ENCODE peak calls at places on chromosomes 11 and 22, in nine cellular contexts. J is nucleus accumbens; E is GM04503; B is NCI-H774; G is left ventricle myocardium superior; L is T-helper 1 cell; F is activated naive CD4-positive, alpha-beta T cell treated with anti-CD3 and anti-CD28 coated beads, Interleukin-2, amount 10 ng/mL, durations not matched to agents 7 days and 5 days; Z is NCI-H524; O is uterus. P is an unnamed sample.

GRCh38 chr22:27391092-27391770 is 410.3 kb downstream of the MN1 start:
- DNase-seq in J (no peak), E (no peak), B (no peak), G (peak), L (no peak), F (no peak), Z (no peak), O (peak), P (peak)

GRCh38 chr11:20134991-20135736 is 25.1 kb downstream of the DBX1 start:
- DNase-seq in J (no peak), E (no peak), B (no peak), G (no peak), L (no peak), F (no peak), Z (no peak), O (no peak), P (no peak)

GRCh38 chr11:14645985-14646900 is 2.6 kb downstream of the PDE3B start:
- DNase-seq in J (no peak), E (no peak), B (no peak), G (no peak), L (no peak), F (peak), Z (peak), O (no peak), P (no peak)

GRCh38 chr22:22871536-22872278 is 15.9 kb upstream of the IGLL5 start:
- DNase-seq in J (no peak), E (no peak), B (no peak), G (no peak), L (no peak), F (no peak), Z (no peak), O (no peak), P (no peak)

GRCh38 chr11:65651589-65652510 is 10.9 kb downstream of the RELA start:
- DNase-seq in J (no peak), E (no peak), B (no peak), G (no peak), L (no peak), F (no peak), Z (no peak), O (peak), P (peak)

GRCh38 chr11:14522245-14522644 is 2.1 kb upstream of the PSMA1 start:
- DNase-seq in J (no peak), E (no peak), B (no peak), G (no peak), L (no peak), F (no peak), Z (no peak), O (no peak), P (no peak)

GRCh38 chr11:74678591-74679512 is 52.4 kb downstream of the CHRDL2 start:
- DNase-seq in J (no peak), E (no peak), B (no peak), G (no peak), L (no peak), F (no peak), Z (no peak), O (peak), P (peak)

GRCh38 chr22:20130739-20131592 is 638 bp upstream of the ZDHHC8 start:
- DNase-seq in J (peak), E (no peak), B (no peak), G (peak), L (peak), F (peak), Z (peak), O (peak), P (peak)

GRCh38 chr11:128599729-128600128 is 12.4 kb upstream of the ETS1 start:
- DNase-seq in J (no peak), E (no peak), B (no peak), G (no peak), L (no peak), F (no peak), Z (no peak), O (no peak), P (no peak)

GRCh38 chr11:19698493-19699292 is 13.9 kb upstream of the NAV2 start:
- DNase-seq in J (no peak), E (peak), B (no peak), G (peak), L (no peak), F (no peak), Z (no peak), O (no peak), P (no peak)

GRCh38 chr11:45229401-45229800 is 56.7 kb downstream of the SYT13 start:
- DNase-seq in J (no peak), E (no peak), B (no peak), G (no peak), L (no peak), F (no peak), Z (no peak), O (no peak), P (no peak)

GRCh38 chr11:70415176-70415575 is 16.8 kb downstream of the CTTN start:
- DNase-seq in J (no peak), E (peak), B (no peak), G (no peak), L (no peak), F (no peak), Z (no peak), O (no peak), P (no peak)

GRCh38 chr11:118374729-118375128 is 15.3 kb downstream of the UBE4A start:
- DNase-seq in J (no peak), E (peak), B (no peak), G (no peak), L (no peak), F (no peak), Z (no peak), O (no peak), P (no peak)

GRCh38 chr11:120626791-120627190 is 115.2 kb downstream of the GRIK4 start:
- DNase-seq in J (no peak), E (no peak), B (no peak), G (no peak), L (no peak), F (no peak), Z (no peak), O (no peak), P (no peak)

GRCh38 chr22:20647586-20648305 is 126.2 kb upstream of the SERPIND1 start:
- DNase-seq in J (no peak), E (no peak), B (no peak), G (no peak), L (no peak), F (no peak), Z (no peak), O (no peak), P (no peak)

GRCh38 chr11:93648168-93648567 is 13.3 kb upstream of the CEP295 start:
- DNase-seq in J (no peak), E (no peak), B (peak), G (no peak), L (no peak), F (no peak), Z (no peak), O (no peak), P (no peak)

GRCh38 chr22:43342347-43343261 is 568 bp downstream of the SCUBE1 start:
- DNase-seq in J (no peak), E (no peak), B (no peak), G (no peak), L (no peak), F (no peak), Z (no peak), O (no peak), P (no peak)

GRCh38 chr22:19524170-19525115 is at the start of gene CLDN5:
- DNase-seq in J (no peak), E (no peak), B (no peak), G (peak), L (no peak), F (peak), Z (peak), O (peak), P (no peak)

GRCh38 chr11:110022548-110022947 is 70.6 kb upstream of the ZC3H12C start:
- DNase-seq in J (no peak), E (no peak), B (no peak), G (no peak), L (no peak), F (no peak), Z (no peak), O (no peak), P (no peak)

GRCh38 chr11:86176165-86176884 is 68.2 kb upstream of the EED start:
- DNase-seq in J (no peak), E (no peak), B (no peak), G (no peak), L (no peak), F (peak), Z (no peak), O (no peak), P (no peak)

GRCh38 chr11:37364246-37364839 is 766.3 kb upstream of the RAG2 start:
- DNase-seq in J (no peak), E (no peak), B (no peak), G (no peak), L (no peak), F (no peak), Z (no peak), O (no peak), P (no peak)

GRCh38 chr22:41003976-41004375 is 52.8 kb downstream of the RBX1 start:
- DNase-seq in J (no peak), E (no peak), B (no peak), G (no peak), L (no peak), F (no peak), Z (no peak), O (no peak), P (no peak)

GRCh38 chr22:39960791-39961746 is 872 bp downstream of the TMA7B start:
- DNase-seq in J (no peak), E (peak), B (no peak), G (no peak), L (peak), F (peak), Z (no peak), O (no peak), P (no peak)

GRCh38 chr11:115501895-115502589 is 2.2 kb downstream of the CADM1 start:
- DNase-seq in J (no peak), E (no peak), B (no peak), G (no peak), L (no peak), F (no peak), Z (no peak), O (no peak), P (no peak)

GRCh38 chr11:2862950-2863618 is 22.5 kb downstream of the CDKN1C start:
- DNase-seq in J (no peak), E (no peak), B (no peak), G (no peak), L (no peak), F (no peak), Z (no peak), O (no peak), P (no peak)

GRCh38 chr11:130999086-130999485 is 82.8 kb upstream of the SNX19 start:
- DNase-seq in J (no peak), E (peak), B (no peak), G (no peak), L (no peak), F (no peak), Z (no peak), O (no peak), P (no peak)

GRCh38 chr11:5043385-5043784 is 2.9 kb upstream of the OR52J3 start:
- DNase-seq in J (no peak), E (peak), B (no peak), G (no peak), L (no peak), F (no peak), Z (no peak), O (no peak), P (no peak)

GRCh38 chr11:128503231-128503991 is 83.9 kb downstream of the ETS1 start:
- DNase-seq in J (no peak), E (peak), B (no peak), G (no peak), L (no peak), F (peak), Z (peak), O (no peak), P (no peak)

GRCh38 chr22:17921871-17922821 is 102.2 kb downstream of the MICAL3 start:
- DNase-seq in J (no peak), E (no peak), B (no peak), G (peak), L (no peak), F (no peak), Z (no peak), O (peak), P (no peak)

P was measured in coronary artery.